ENCODE peak calls at places on chromosomes 4 and X, in ten cellular contexts. I is breast epithelium, E is ovary, A is upper lobe of left lung, U is IMR-90, B is heart left ventricle, C is right lobe of liver, V is NB4, S is tibial nerve, Z is adrenal gland. O is an unnamed sample.

GRCh38 chrX:151476597-151476996 is 79.6 kb downstream of the VMA21 start:
- DNase-seq in I (no peak), E (no peak), A (no peak), U (no peak), B (no peak), C (no peak), V (no peak), S (no peak), Z (no peak), O (no peak)

GRCh38 chr4:139633661-139634060 is 32.0 kb upstream of the MGST2 start:
- DNase-seq in I (no peak), E (peak), A (no peak), U (peak), B (no peak), C (no peak), V (no peak), S (peak), Z (peak), O (no peak)

GRCh38 chr4:153579410-153579809 is 104.7 kb upstream of the TLR2 start:
- DNase-seq in I (no peak), E (no peak), A (no peak), U (no peak), B (no peak), C (no peak), V (no peak), S (no peak), Z (no peak), O (no peak)

GRCh38 chr4:637536-637935 is 12.2 kb downstream of the PDE6B start:
- DNase-seq in I (no peak), E (no peak), A (peak), U (no peak), B (peak), C (peak), V (no peak), S (no peak), Z (no peak), O (no peak)

GRCh38 chr4:80471701-80472100 is 136.2 kb downstream of the CFAP299 start:
- DNase-seq in I (peak), E (no peak), A (peak), U (peak), B (no peak), C (peak), V (no peak), S (no peak), Z (no peak), O (peak)

GRCh38 chr4:105474110-105474518 is 252 bp upstream of the PPA2 start:
- DNase-seq in I (peak), E (peak), A (peak), U (peak), B (peak), C (peak), V (no peak), S (peak), Z (peak), O (no peak)

GRCh38 chr4:119227690-119228089 is 15.2 kb downstream of the USP53 start:
- DNase-seq in I (no peak), E (no peak), A (no peak), U (peak), B (no peak), C (no peak), V (no peak), S (no peak), Z (no peak), O (no peak)

GRCh38 chr4:48653217-48654014 is 126.7 kb downstream of the FRYL start:
- DNase-seq in I (peak), E (peak), A (no peak), U (peak), B (no peak), C (no peak), V (peak), S (peak), Z (peak), O (no peak)

GRCh38 chr4:12712648-12713339 is 771.3 kb downstream of the RAB28 start:
- DNase-seq in I (no peak), E (no peak), A (no peak), U (no peak), B (no peak), C (no peak), V (no peak), S (no peak), Z (no peak), O (no peak)

GRCh38 chrX:106707771-106708454 is 18.6 kb upstream of the RNF128 start:
- DNase-seq in I (no peak), E (no peak), A (no peak), U (peak), B (no peak), C (no peak), V (no peak), S (no peak), Z (no peak), O (peak)

GRCh38 chrX:134753185-134754008 is 95.1 kb upstream of the PLAC1 start:
- DNase-seq in I (no peak), E (no peak), A (no peak), U (peak), B (no peak), C (no peak), V (peak), S (no peak), Z (no peak), O (peak)

GRCh38 chr4:108303488-108304177 is 134.9 kb upstream of the LEF1 start:
- DNase-seq in I (no peak), E (no peak), A (no peak), U (peak), B (no peak), C (no peak), V (no peak), S (no peak), Z (no peak), O (no peak)

GRCh38 chrX:120015145-120016067 is 62.1 kb downstream of the RHOXF2B start:
- DNase-seq in I (no peak), E (peak), A (peak), U (no peak), B (no peak), C (no peak), V (peak), S (no peak), Z (peak), O (no peak)

GRCh38 chr4:5128569-5128968 is 77.3 kb downstream of the STK32B start:
- DNase-seq in I (peak), E (no peak), A (no peak), U (no peak), B (no peak), C (no peak), V (no peak), S (no peak), Z (no peak), O (no peak)

GRCh38 chr4:27921236-27921635 is 1060.6 kb downstream of the STIM2 start:
- DNase-seq in I (no peak), E (no peak), A (no peak), U (peak), B (no peak), C (no peak), V (no peak), S (no peak), Z (no peak), O (no peak)

GRCh38 chr4:1253831-1254230 is 4.9 kb upstream of the CTBP1 start:
- DNase-seq in I (no peak), E (no peak), A (no peak), U (no peak), B (no peak), C (no peak), V (no peak), S (no peak), Z (no peak), O (no peak)

GRCh38 chr4:53119685-53120084 is 246.2 kb downstream of the SCFD2 start:
- DNase-seq in I (peak), E (no peak), A (no peak), U (peak), B (no peak), C (no peak), V (no peak), S (peak), Z (no peak), O (no peak)

GRCh38 chr4:100428051-100428450 is 89.8 kb downstream of the EMCN start:
- DNase-seq in I (no peak), E (no peak), A (no peak), U (peak), B (no peak), C (no peak), V (peak), S (no peak), Z (no peak), O (peak)

GRCh38 chr4:184774152-184774551 is 40.3 kb upstream of the CENPU start:
- DNase-seq in I (no peak), E (no peak), A (no peak), U (no peak), B (no peak), C (no peak), V (no peak), S (no peak), Z (no peak), O (no peak)

GRCh38 chr4:16685536-16685935 is 212.9 kb downstream of the LDB2 start:
- DNase-seq in I (no peak), E (no peak), A (no peak), U (peak), B (no peak), C (no peak), V (no peak), S (no peak), Z (no peak), O (no peak)

GRCh38 chrX:57445046-57445445 is 146.8 kb upstream of the ZXDB start:
- DNase-seq in I (no peak), E (no peak), A (no peak), U (no peak), B (no peak), C (no peak), V (no peak), S (no peak), Z (no peak), O (no peak)

GRCh38 chr4:119296356-119296755 is 25.6 kb downstream of the FABP2 start:
- DNase-seq in I (no peak), E (no peak), A (no peak), U (no peak), B (no peak), C (no peak), V (no peak), S (no peak), Z (no peak), O (no peak)

DNA sequence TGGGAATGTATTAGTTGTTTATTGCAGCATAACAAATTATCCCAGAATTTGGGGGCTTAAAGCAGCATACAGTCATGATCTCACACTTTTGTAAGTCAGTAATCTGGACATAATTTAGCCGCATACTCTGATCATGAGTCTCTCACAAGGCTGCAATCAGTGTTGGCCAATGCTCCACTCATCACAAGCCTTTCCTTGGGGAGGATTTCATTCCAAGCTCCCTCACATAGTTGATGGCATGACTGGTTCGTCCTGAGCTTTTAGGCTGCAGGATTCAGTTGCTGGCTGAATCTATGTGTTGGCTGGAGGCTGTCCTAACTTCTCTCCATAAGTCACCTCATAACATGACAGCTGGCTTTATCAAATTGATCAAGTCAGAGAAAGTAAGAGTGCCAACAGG is 1568.6 kb upstream of the PCDH7 start:
- DNase-seq in I (no peak), E (no peak), A (no peak), U (peak), B (no peak), C (no peak), V (no peak), S (no peak), Z (no peak), O (no peak)
- TF ChIP-seq POLR2A in I (no peak), E (no peak), A (no peak), U (no peak), B (no peak), C (no peak), V (no peak), S (no peak), Z (no peak), O (no peak)

GRCh38 chrX:48911407-48912182 is at the start of gene SLC35A2:
- DNase-seq in I (peak), E (peak), A (peak), U (peak), B (peak), C (peak), V (peak), S (peak), Z (peak), O (no peak)
- TF ChIP-seq POLR2A in I (peak), E (peak), A (no peak), U (peak), B (no peak), C (peak), V (peak), S (peak), Z (no peak), O (peak)

GRCh38 chr4:102501176-102501634 is at the start of gene NFKB1:
- DNase-seq in I (peak), E (peak), A (peak), U (peak), B (peak), C (peak), V (peak), S (peak), Z (peak), O (peak)
- TF ChIP-seq POLR2A in I (no peak), E (no peak), A (no peak), U (peak), B (no peak), C (peak), V (peak), S (no peak), Z (peak), O (peak)

GRCh38 chr4:41990383-41991111 is at the start of gene SLC30A9:
- DNase-seq in I (peak), E (peak), A (peak), U (peak), B (peak), C (peak), V (peak), S (peak), Z (peak), O (peak)
- TF ChIP-seq POLR2A in I (peak), E (peak), A (no peak), U (peak), B (peak), C (peak), V (peak), S (peak), Z (peak), O (peak)

GRCh38 chr4:38684951-38685350 is 21.0 kb downstream of the KLF3 start:
- DNase-seq in I (no peak), E (no peak), A (no peak), U (no peak), B (no peak), C (no peak), V (no peak), S (no peak), Z (no peak), O (no peak)
- TF ChIP-seq POLR2A in I (no peak), E (no peak), A (no peak), U (no peak), B (no peak), C (no peak), V (no peak), S (no peak), Z (no peak), O (no peak)

GRCh38 chrX:103607385-103608304 is at the start of gene TCEAL3:
- DNase-seq in I (peak), E (peak), A (peak), U (peak), B (peak), C (peak), V (no peak), S (peak), Z (peak), O (no peak)
- TF ChIP-seq POLR2A in I (no peak), E (peak), A (no peak), U (peak), B (no peak), C (no peak), V (no peak), S (peak), Z (no peak), O (peak)

DNA sequence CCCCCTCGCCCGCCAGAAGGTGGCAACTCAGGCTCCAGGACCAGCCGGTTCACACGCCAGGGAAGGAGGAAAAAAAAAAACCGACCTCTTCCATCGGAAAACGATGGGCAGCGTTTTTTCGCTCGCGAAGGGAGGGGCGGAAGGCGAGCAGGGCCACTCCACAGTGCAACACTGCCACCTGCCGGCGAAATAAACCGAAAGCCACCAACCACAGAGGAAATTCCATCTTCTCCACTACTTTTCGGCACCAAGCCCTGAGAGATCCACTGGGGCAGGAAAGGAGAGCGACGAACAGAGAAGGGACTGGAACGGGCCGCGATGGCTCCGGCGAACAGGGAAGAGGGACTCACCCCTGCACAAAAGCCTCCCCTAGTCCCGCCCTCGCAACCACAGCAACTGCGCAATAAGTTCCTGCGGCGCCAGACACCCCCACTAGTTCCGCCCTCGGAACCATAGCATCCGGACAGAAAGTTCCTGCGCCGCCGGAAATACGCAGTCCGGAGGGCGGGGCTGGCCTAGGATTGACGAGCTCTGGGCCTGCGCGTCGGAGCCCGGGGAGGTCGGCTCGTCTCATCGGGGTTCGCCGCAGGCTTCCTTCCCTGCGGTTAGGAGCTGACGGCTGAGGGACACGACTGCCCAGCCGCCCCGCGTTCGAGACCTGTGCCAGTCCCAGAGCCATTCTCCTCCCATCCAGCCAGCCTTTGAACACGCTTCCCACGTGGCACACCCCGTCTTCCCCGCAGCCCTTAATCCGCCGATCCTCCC is 23.4 kb downstream of the FAM156A start:
- DNase-seq in I (peak), E (peak), A (peak), U (peak), B (peak), C (peak), V (peak), S (peak), Z (peak), O (peak)
- TF ChIP-seq POLR2A in I (peak), E (peak), A (no peak), U (peak), B (no peak), C (peak), V (peak), S (peak), Z (peak), O (peak)

GRCh38 chrX:1453390-1453783 is 678 bp upstream of the ASMTL start:
- DNase-seq in I (no peak), E (no peak), A (no peak), U (no peak), B (no peak), C (peak), V (no peak), S (no peak), Z (no peak), O (peak)
- TF ChIP-seq POLR2A in I (no peak), E (peak), A (no peak), U (no peak), B (no peak), C (no peak), V (no peak), S (no peak), Z (no peak), O (no peak)

GRCh38 chrX:16712116-16712824 is at the start of gene CTPS2:
- DNase-seq in I (peak), E (peak), A (peak), U (peak), B (peak), C (peak), V (peak), S (peak), Z (peak), O (peak)
- TF ChIP-seq POLR2A in I (no peak), E (no peak), A (no peak), U (no peak), B (no peak), C (peak), V (no peak), S (peak), Z (no peak), O (peak)